ENCODE peak calls at places on chromosome 4, in eight cellular contexts. V is neuronal stem cell; E is IMR-90; D is A549; P is endothelial cell of umbilical vein; Y is right atrium auricular region; W is CD4-positive, alpha-beta memory T cell; S is H1. Q is an unnamed sample. For H3K4me1, the result is how much of the 10 kb centered on the place peaks cover.

GRCh38 chr4:127672111-127672510 is 39.4 kb downstream of the INTU start:
- DNase-seq in V (no peak), E (no peak), D (no peak), P (no peak), Y (no peak), W (no peak), S (no peak), Q (no peak)

GRCh38 chr4:102598759-102599379 is 97.7 kb downstream of the NFKB1 start:
- DNase-seq in V (no peak), E (peak), D (no peak), P (no peak), Y (no peak), W (no peak), S (no peak), Q (no peak)

GRCh38 chr4:81512945-81513584 is 41.4 kb upstream of the RASGEF1B start:
- DNase-seq in V (peak), E (no peak), D (no peak), P (no peak), Y (no peak), W (no peak), S (no peak), Q (no peak)

GRCh38 chr4:107711831-107712230 is 8.2 kb downstream of the PAPSS1 start:
- DNase-seq in V (no peak), E (no peak), D (no peak), P (no peak), Y (no peak), W (no peak), S (no peak), Q (no peak)

GRCh38 chr4:129583868-129584267 is 487.9 kb downstream of the C4orf33 start:
- DNase-seq in V (no peak), E (no peak), D (no peak), P (no peak), Y (peak), W (no peak), S (no peak), Q (no peak)

GRCh38 chr4:40916880-40917279 is 167.1 kb downstream of the NSUN7 start:
- DNase-seq in V (no peak), E (no peak), D (peak), P (peak), Y (no peak), W (no peak), S (peak), Q (peak)

GRCh38 chr4:21469438-21470032 is 479.0 kb downstream of the KCNIP4 start:
- DNase-seq in V (no peak), E (no peak), D (peak), P (peak), Y (no peak), W (no peak), S (no peak), Q (no peak)

GRCh38 chr4:76704133-76704881 is 193.6 kb downstream of the SOWAHB start:
- DNase-seq in V (no peak), E (peak), D (no peak), P (peak), Y (no peak), W (no peak), S (no peak), Q (no peak)

GRCh38 chr4:73897380-73898136 is 28.4 kb downstream of the CXCL1 start:
- DNase-seq in V (no peak), E (peak), D (no peak), P (no peak), Y (no peak), W (no peak), S (no peak), Q (no peak)

GRCh38 chr4:45580306-45580705 is 543.5 kb downstream of the GABRG1 start:
- DNase-seq in V (no peak), E (no peak), D (no peak), P (no peak), Y (no peak), W (no peak), S (no peak), Q (no peak)

GRCh38 chr4:175953960-175954521 is 111.6 kb upstream of the WDR17 start:
- DNase-seq in V (no peak), E (no peak), D (no peak), P (no peak), Y (no peak), W (no peak), S (no peak), Q (peak)

GRCh38 chr4:186684220-186684619 is 39.4 kb downstream of the FAT1 start:
- DNase-seq in V (no peak), E (no peak), D (no peak), P (no peak), Y (no peak), W (no peak), S (no peak), Q (no peak)

GRCh38 chr4:186688150-186688943 is 35.3 kb downstream of the FAT1 start:
- DNase-seq in V (no peak), E (no peak), D (no peak), P (no peak), Y (no peak), W (no peak), S (peak), Q (no peak)

GRCh38 chr4:186687263-186687662 is 36.4 kb downstream of the FAT1 start:
- DNase-seq in V (no peak), E (no peak), D (no peak), P (no peak), Y (no peak), W (no peak), S (no peak), Q (no peak)

GRCh38 chr4:186685744-186686143 is 37.9 kb downstream of the FAT1 start:
- DNase-seq in V (no peak), E (peak), D (peak), P (no peak), Y (no peak), W (no peak), S (no peak), Q (no peak)

DNA sequence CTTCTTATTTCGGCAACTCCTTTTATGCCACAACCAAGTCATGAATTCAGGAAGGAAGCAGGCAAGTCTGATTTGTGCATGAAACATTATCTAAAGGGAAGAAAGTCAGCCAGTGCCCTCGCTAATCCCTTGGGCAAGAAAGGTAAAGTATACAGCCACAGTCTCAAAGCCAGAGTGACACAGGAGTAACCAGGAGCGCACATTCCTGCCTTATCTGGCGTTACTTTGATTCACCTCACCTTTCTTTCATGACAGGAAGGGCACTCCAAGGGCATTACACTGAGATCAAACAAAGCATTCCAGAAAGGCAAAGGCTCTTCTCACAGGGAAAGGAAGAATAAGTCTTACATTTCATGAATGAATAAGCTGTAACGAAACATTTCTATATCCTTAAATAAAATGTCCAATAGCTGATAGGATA is 38.8 kb downstream of the FAT1 start:
- DNase-seq in V (no peak), E (no peak), D (no peak), P (no peak), Y (no peak), W (no peak), S (no peak), Q (no peak)
- H3K27ac ChIP-seq in V (no peak), E (peak), D (peak), P (no peak), Y (peak), W (no peak), S (no peak), Q (no peak)

GRCh38 chr4:177789610-177790009 is 347.4 kb upstream of the AGA start:
- DNase-seq in V (no peak), E (no peak), D (no peak), P (no peak), Y (no peak), W (no peak), S (no peak), Q (no peak)
- H3K4me1 ChIP-seq in V (under half), E (under half), D (under half), P (under half), Y (under half), W (under half), S (under half), Q (under half)

GRCh38 chr4:1723131-1723801 is 1.9 kb downstream of the TACC3 start:
- DNase-seq in V (no peak), E (no peak), D (no peak), P (no peak), Y (no peak), W (peak), S (no peak), Q (peak)

GRCh38 chr4:1721666-1722550 is 587 bp downstream of the TACC3 start:
- DNase-seq in V (no peak), E (no peak), D (no peak), P (no peak), Y (no peak), W (no peak), S (no peak), Q (no peak)

GRCh38 chr4:1720163-1720983 is 750 bp downstream of the TMEM129 start:
- DNase-seq in V (peak), E (peak), D (no peak), P (peak), Y (no peak), W (peak), S (peak), Q (peak)

GRCh38 chr4:1721003-1721665 is at the start of the genes TACC3 and TMEM129:
- DNase-seq in V (peak), E (peak), D (peak), P (peak), Y (peak), W (peak), S (peak), Q (peak)

DNA sequence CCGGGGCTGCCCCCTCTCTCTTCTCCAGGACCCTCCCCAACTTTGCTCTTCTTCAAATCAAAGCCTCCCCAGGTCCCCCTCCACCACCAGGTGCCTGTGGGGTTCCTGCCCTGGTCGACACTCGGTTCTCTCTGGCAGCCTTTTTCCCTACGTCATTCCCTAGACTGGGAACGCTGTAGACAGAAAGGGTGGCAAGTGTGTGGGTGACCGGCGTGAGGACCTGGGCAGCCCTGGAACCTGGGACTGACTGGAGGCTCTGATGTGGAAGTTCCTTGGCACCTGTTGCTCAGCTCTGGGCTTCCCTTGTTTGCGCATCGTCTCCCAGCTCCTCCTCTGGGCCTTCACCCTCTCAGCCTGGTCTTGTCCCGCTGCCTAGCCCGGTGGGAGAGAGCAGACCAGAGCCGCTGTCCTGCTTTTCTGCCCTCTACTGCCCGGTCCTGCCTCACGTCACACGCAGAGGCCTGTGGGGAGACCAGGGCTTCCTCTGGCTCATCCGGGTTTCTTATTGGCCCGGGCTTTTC is 1.3 kb downstream of the TACC3 start:
- DNase-seq in V (no peak), E (no peak), D (no peak), P (no peak), Y (no peak), W (no peak), S (no peak), Q (no peak)
- H3K4me3 ChIP-seq in V (peak), E (peak), D (peak), P (peak), Y (no peak), W (peak), S (peak), Q (peak)

DNA sequence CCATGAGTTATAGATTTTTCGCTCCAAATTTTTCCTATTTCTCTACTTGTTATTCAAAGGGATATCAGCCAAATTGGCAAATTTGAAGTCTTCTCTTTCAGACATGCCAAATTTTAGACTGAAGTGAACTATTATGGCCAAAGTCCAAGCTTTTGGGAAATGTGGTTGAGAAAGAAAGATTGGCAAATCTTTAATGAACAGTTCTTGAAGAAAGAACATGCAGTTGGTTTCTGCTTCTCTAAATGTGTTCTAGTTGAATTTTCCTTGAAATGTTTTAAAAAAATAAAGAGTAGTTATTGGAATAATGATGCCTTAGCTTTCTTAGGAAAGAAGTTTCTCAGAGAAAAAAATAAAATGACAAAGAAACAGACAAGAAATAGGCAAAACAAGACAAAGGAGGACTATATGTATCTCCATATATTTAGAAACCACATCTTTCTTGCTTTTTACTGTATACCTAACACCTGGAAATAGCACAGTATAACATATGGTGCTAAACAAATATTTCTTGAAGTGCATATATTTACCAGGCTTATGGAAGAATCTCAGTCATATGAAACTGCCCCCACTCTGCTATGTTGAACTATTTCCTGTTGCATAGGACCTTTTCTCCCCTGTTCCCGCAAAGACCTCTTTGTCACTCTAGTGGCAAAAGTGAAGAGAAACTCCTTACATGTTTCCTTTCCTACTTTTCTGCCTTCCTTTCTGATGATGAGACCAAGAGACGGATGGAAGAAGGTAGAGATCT is 250.0 kb downstream of the ARHGAP24 start:
- DNase-seq in V (no peak), E (no peak), D (no peak), P (no peak), Y (no peak), W (no peak), S (no peak), Q (no peak)
- H3K27ac ChIP-seq in V (no peak), E (no peak), D (no peak), P (no peak), Y (peak), W (no peak), S (no peak), Q (no peak)

GRCh38 chr4:156972370-156972980 is 876 bp upstream of the PDGFC start:
- DNase-seq in V (no peak), E (peak), D (no peak), P (no peak), Y (no peak), W (no peak), S (no peak), Q (no peak)

GRCh38 chr4:156976147-156976546 is 4.5 kb upstream of the PDGFC start:
- DNase-seq in V (no peak), E (peak), D (no peak), P (peak), Y (no peak), W (no peak), S (no peak), Q (no peak)

GRCh38 chr4:156981262-156981661 is 9.7 kb upstream of the PDGFC start:
- DNase-seq in V (no peak), E (no peak), D (no peak), P (no peak), Y (no peak), W (no peak), S (no peak), Q (no peak)

GRCh38 chr4:156974264-156974663 is 2.7 kb upstream of the PDGFC start:
- DNase-seq in V (no peak), E (peak), D (no peak), P (no peak), Y (no peak), W (no peak), S (no peak), Q (no peak)

DNA sequence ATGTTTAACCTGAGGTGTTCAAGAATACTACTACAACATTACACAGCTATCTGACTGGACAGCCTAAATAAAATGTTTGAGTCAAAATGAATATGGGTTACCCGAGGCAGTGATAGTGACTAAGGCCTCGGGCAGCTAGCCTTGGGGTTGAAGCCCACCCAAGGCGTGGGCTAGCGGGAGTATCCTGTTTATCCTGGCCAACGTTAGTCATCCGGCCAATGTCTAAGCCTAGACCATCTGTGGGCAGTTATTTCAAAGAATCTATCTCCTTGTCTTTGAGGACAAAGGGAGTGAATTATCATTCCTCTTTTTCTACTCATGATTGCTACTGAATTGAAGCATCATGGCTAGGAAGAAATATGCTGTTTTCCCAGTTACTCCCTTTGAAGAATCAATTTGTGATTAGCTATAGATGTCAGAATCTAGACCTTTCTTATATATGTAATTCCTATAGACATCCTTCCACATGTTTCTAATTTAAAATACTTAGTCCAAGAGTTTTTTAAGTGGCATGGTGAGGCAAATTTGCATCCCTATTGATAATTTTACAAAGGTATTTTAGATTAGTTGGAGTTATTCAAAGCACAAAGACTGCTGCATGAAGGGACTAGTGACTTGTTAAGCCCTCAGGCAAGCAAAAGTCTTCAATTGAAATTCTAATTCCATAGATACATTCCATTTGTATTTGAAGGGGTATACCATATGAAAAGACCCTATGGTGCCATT is 6.0 kb upstream of the PDGFC start:
- DNase-seq in V (no peak), E (peak), D (no peak), P (no peak), Y (no peak), W (no peak), S (no peak), Q (no peak)
- H3K4me1 ChIP-seq in V (under half), E (under half), D (under half), P (under half), Y (under half), W (under half), S (under half), Q (under half)

GRCh38 chr4:184782731-184783472 is 42.9 kb downstream of the ACSL1 start:
- DNase-seq in V (no peak), E (no peak), D (no peak), P (no peak), Y (no peak), W (no peak), S (no peak), Q (no peak)
- H3K4me3 ChIP-seq in V (no peak), E (no peak), D (no peak), P (no peak), Y (no peak), W (no peak), S (no peak), Q (no peak)

GRCh38 chr4:158946825-158947224 is 156.1 kb upstream of the RAPGEF2 start:
- DNase-seq in V (no peak), E (no peak), D (no peak), P (no peak), Y (no peak), W (no peak), S (no peak), Q (no peak)

GRCh38 chr4:158948071-158948470 is 154.8 kb upstream of the RAPGEF2 start:
- DNase-seq in V (no peak), E (no peak), D (no peak), P (no peak), Y (no peak), W (no peak), S (no peak), Q (no peak)

GRCh38 chr4:158945529-158946108 is 157.3 kb upstream of the RAPGEF2 start:
- DNase-seq in V (no peak), E (no peak), D (no peak), P (no peak), Y (no peak), W (no peak), S (no peak), Q (no peak)

GRCh38 chr4:158949094-158949493 is 153.8 kb upstream of the RAPGEF2 start:
- DNase-seq in V (no peak), E (peak), D (no peak), P (peak), Y (no peak), W (no peak), S (no peak), Q (peak)
- H3K27ac ChIP-seq in V (no peak), E (no peak), D (no peak), P (no peak), Y (no peak), W (no peak), S (no peak), Q (no peak)

Q was measured in CD4-positive, CD25-positive, alpha-beta regulatory T cell.